ENCODE peak calls at places on chromosomes 1 and 21, in nine cellular contexts. M is lower leg skin, T is AG09309, P is fibroblast of lung, C is H1, I is GM06990, Z is fibroblast of pulmonary artery, Q is BE2C, U is GM12865. W is an unnamed sample.

GRCh38 chr1:165168466-165168865 is 188.0 kb downstream of the LMX1A start:
- DNase-seq in Q (no peak), U (no peak), C (no peak), I (no peak), M (no peak), T (no peak), Z (no peak), P (no peak), W (no peak)

GRCh38 chr1:10522324-10522860 is 47.6 kb downstream of the PEX14 start:
- DNase-seq in Z (no peak), I (no peak), M (no peak), T (no peak), U (no peak), C (no peak), Q (no peak), P (no peak), W (no peak)

GRCh38 chr21:45525153-45525909 is 16.9 kb downstream of the SLC19A1 start:
- DNase-seq in I (no peak), Z (no peak), P (no peak), C (no peak), T (no peak), Q (peak), M (peak), U (no peak), W (no peak)

GRCh38 chr1:203180611-203181330 is 5.1 kb upstream of the MYBPH start:
- DNase-seq in T (no peak), I (no peak), Z (no peak), M (no peak), U (no peak), P (no peak), C (no peak), Q (no peak), W (no peak)

GRCh38 chr1:10431065-10431730 is 965 bp downstream of the CENPS start:
- DNase-seq in P (peak), Z (no peak), C (no peak), U (peak), M (no peak), T (peak), Q (no peak), I (no peak), W (no peak)

GRCh38 chr21:21612446-21612845 is 614.2 kb downstream of the NCAM2 start:
- DNase-seq in T (no peak), C (peak), Z (peak), U (no peak), P (peak), M (no peak), I (no peak), Q (no peak), W (peak)

GRCh38 chr21:36705679-36706481 is 7.0 kb downstream of the SIM2 start:
- DNase-seq in Q (no peak), C (no peak), T (no peak), I (no peak), Z (no peak), U (no peak), P (no peak), M (peak), W (no peak)

GRCh38 chr1:241591317-241591716 is 48.9 kb downstream of the CHML start:
- DNase-seq in C (no peak), M (no peak), T (peak), Q (no peak), I (no peak), U (no peak), Z (no peak), P (peak), W (peak)

GRCh38 chr21:43361127-43361492 is 65.8 kb downstream of the SIK1 start:
- DNase-seq in C (no peak), Q (peak), M (no peak), U (peak), P (no peak), I (peak), Z (no peak), T (no peak), W (no peak)

GRCh38 chr21:29418813-29419212 is 120.1 kb downstream of the BACH1 start:
- DNase-seq in I (peak), T (no peak), Z (no peak), M (no peak), P (no peak), C (no peak), Q (no peak), U (peak), W (no peak)

GRCh38 chr1:236754525-236755210 is 40.4 kb upstream of the MTR start:
- DNase-seq in Q (no peak), T (no peak), I (no peak), Z (no peak), C (no peak), U (no peak), P (no peak), M (no peak), W (no peak)

GRCh38 chr1:1071486-1072298 is 2.4 kb downstream of the RNF223 start:
- DNase-seq in U (no peak), T (no peak), C (no peak), M (no peak), I (no peak), Q (no peak), P (no peak), Z (no peak), W (no peak)

GRCh38 chr1:38950553-38950952 is 8.9 kb upstream of the RHBDL2 start:
- DNase-seq in C (no peak), T (no peak), U (no peak), P (no peak), Z (no peak), Q (no peak), M (no peak), I (no peak), W (no peak)

GRCh38 chr1:25109527-25109926 is 122.8 kb downstream of the SYF2 start:
- DNase-seq in Z (no peak), Q (no peak), U (peak), C (no peak), T (no peak), P (no peak), M (no peak), I (no peak), W (no peak)

GRCh38 chr1:218284377-218284916 is 646 bp upstream of the RRP15 start:
- DNase-seq in Q (peak), M (no peak), U (no peak), I (no peak), P (no peak), C (no peak), T (no peak), Z (no peak), W (no peak)

GRCh38 chr1:11961230-11961629 is 19.0 kb upstream of the MFN2 start:
- DNase-seq in T (no peak), I (no peak), Q (no peak), Z (peak), C (no peak), M (no peak), P (no peak), U (no peak), W (no peak)

GRCh38 chr1:164240081-164240480 is 318.9 kb upstream of the PBX1 start:
- DNase-seq in Z (peak), T (no peak), Q (no peak), U (no peak), C (no peak), M (no peak), P (peak), I (no peak), W (no peak)

GRCh38 chr1:116710326-116711060 is 43.0 kb upstream of the IGSF3 start:
- DNase-seq in Z (no peak), P (no peak), T (no peak), M (no peak), Q (no peak), C (no peak), I (no peak), U (no peak), W (no peak)

GRCh38 chr1:224163311-224163710 is 19.7 kb upstream of the DEGS1 start:
- DNase-seq in C (no peak), U (no peak), T (no peak), Z (no peak), I (no peak), Q (no peak), P (no peak), M (no peak), W (no peak)

GRCh38 chr21:20377250-20377649 is 621.0 kb upstream of the NCAM2 start:
- DNase-seq in U (no peak), M (no peak), Z (no peak), I (no peak), P (no peak), Q (no peak), T (no peak), C (no peak), W (no peak)

GRCh38 chr1:225879521-225880209 is 2.5 kb downstream of the TMEM63A start:
- DNase-seq in I (no peak), U (no peak), Z (no peak), M (no peak), T (no peak), P (no peak), C (no peak), Q (no peak), W (no peak)

GRCh38 chr21:31473685-31474345 is 129.8 kb upstream of the TIAM1 start:
- DNase-seq in C (no peak), M (no peak), T (no peak), Z (peak), U (no peak), P (peak), I (no peak), Q (no peak), W (no peak)

GRCh38 chr1:235998812-235999211 is 66.1 kb downstream of the NID1 start:
- DNase-seq in I (peak), C (no peak), M (no peak), Z (no peak), Q (no peak), T (no peak), U (peak), P (peak), W (no peak)

DNA sequence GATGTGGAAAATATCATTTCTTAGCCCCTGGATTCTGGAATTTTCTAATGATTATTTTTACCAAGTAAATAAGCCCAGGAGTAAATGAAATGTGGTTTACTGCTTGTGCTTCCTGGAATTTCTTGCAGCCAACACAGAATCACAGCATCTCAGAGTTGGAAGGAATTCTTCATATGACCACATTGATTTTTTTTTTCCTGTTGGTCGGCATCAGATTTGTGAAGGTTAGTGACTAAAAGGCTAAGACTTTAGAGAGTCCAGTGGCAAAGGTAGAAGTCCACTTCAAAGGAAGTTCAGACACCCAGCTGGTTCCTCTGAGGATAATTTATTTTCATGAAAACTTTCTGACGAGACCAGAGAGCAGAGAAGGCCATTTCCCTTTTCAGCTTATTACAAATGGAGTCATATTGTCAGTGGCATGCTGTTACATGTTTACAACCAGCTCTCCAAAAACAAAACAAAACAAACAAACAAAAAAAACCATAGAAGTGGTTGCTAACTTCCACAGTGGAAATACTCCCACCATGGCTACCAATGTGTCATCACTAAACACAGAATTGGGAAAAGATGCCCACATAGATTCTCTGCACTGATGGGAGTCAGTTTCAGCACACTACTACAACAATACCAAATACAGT is 77.2 kb upstream of the CDC42BPA start:
- DNase-seq in P (peak), U (no peak), M (no peak), I (no peak), C (no peak), Z (no peak), Q (no peak), T (no peak), W (no peak)
- TF ChIP-seq CTCF in P (no peak), U (no peak), M (no peak), I (no peak), C (no peak), Z (no peak), Q (no peak), T (no peak), W (no peak)

DNA sequence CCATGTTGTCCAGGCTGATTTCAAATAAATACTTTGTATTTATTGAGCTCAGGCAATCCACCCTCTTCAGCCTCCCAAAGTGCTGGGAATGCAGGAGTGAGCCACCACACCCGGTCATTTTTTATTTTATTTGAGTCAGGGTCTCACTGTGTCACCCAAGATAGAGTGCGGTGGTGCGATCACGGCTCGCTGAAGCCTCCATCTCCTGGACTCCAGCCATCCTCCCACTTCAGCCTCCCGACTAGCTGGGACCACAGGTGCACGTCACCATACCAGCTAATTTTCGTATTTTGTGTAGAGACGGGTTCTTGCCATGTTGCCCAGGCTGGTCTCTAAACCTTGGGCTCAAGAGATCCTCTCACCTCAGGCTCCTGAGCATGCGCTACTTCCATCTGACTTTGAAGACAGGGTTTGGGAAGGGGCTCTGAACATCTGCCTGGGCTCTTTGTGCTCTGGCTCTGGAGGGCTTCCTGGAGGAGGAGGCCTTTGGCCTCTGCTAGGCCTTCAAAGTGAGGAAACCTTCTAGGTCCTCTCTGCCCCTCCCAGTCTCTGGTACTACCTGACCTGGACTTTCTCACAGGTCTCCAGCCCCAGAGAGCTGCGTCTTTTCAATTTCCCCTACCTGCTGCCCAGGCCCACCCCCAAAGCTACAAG is 5.8 kb downstream of the HSPB7 start:
- DNase-seq in I (no peak), Q (no peak), C (no peak), T (no peak), Z (no peak), U (no peak), M (no peak), P (no peak), W (no peak)
- H3K4me3 ChIP-seq in I (no peak), Q (no peak), C (no peak), T (no peak), Z (no peak), U (peak), M (no peak), P (no peak), W (no peak)

DNA sequence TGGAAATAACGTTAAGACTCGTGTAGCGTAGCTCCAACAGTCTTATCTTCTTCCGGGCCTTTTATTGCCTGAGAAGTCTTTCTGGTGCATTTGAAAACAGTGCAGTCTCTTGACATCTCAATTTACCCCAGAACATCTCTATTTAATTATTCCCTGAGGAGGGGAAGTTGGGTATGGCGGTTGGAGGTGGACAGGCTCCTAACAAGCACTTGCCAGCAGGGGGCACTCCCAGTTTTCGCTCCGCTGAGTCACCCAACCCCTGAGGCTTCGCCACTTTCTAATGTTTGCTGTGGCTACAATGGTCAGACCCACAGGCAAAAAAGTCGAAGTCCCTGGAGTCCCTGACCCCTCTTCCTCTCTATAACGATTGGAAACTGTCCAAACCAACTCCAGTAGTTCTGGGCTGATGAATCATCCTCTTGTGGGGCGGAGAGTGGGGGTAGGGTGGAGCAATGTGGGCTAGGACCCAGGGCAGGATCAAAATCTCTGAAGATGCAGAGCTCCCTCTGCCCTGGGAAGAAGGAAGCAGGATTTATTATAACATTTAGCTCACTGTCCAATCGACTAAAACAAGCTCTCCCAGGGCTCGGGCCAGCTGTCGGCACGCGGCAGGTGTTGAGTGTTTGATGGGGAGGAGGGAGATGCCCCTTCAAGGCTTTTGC is 85.5 kb downstream of the BRINP2 start:
- DNase-seq in P (peak), T (peak), M (no peak), U (peak), Q (peak), C (peak), Z (peak), I (no peak), W (no peak)
- TF ChIP-seq CTCF in P (peak), T (peak), M (no peak), U (peak), Q (peak), C (peak), Z (peak), I (peak), W (peak)

GRCh38 chr1:112904831-112905227 is 51.2 kb downstream of the SLC16A1 start:
- DNase-seq in U (no peak), Z (no peak), M (peak), C (no peak), P (no peak), Q (no peak), I (no peak), T (no peak), W (no peak)

GRCh38 chr1:112905420-112906154 is 50.4 kb downstream of the SLC16A1 start:
- DNase-seq in I (no peak), T (no peak), Q (no peak), Z (peak), C (no peak), U (no peak), M (peak), P (no peak), W (no peak)

GRCh38 chr1:112911506-112911905 is 44.5 kb downstream of the SLC16A1 start:
- DNase-seq in U (no peak), Z (no peak), C (no peak), T (no peak), P (no peak), Q (no peak), I (no peak), M (no peak), W (no peak)

GRCh38 chr1:112906155-112906698 is 49.8 kb downstream of the SLC16A1 start:
- DNase-seq in M (peak), I (no peak), C (no peak), Z (no peak), U (no peak), P (peak), Q (no peak), T (no peak), W (no peak)

GRCh38 chr1:112909847-112910246 is 46.1 kb downstream of the SLC16A1 start:
- DNase-seq in T (no peak), C (no peak), I (no peak), Z (no peak), M (no peak), U (no peak), Q (no peak), P (no peak), W (no peak)
- H3K4me3 ChIP-seq in T (no peak), C (no peak), I (no peak), Z (no peak), M (no peak), U (no peak), Q (no peak), P (no peak), W (no peak)

DNA sequence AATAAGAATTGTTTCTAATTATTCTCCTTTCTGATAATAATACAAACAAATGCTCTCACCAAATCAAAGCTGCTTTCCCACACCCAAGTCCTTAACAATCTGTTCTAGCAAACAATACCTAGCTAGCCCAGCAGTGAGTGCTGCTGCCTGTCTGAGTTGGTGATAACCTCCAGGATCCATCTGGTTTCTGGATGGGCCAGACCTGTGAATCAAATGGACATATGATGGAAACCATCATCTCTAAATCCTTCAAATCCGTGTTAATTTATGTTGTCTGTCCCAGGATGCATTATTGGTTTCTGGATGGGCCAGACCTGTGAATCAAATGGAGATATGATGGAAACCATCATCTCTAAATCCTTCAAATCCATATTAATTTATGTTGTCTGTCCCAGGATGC is 1230.0 kb downstream of the AMY1C start:
- DNase-seq in U (no peak), T (no peak), Q (peak), C (no peak), I (no peak), P (no peak), M (no peak), Z (no peak), W (no peak)
- TF ChIP-seq CTCF in U (no peak), T (no peak), Q (peak), C (no peak), I (no peak), P (no peak), M (no peak), Z (no peak), W (no peak)

GRCh38 chr1:158685068-158685467 is 1.4 kb downstream of the SPTA1 start:
- DNase-seq in U (no peak), Z (no peak), C (no peak), T (no peak), Q (no peak), M (no peak), I (no peak), P (no peak), W (no peak)
- H3K4me3 ChIP-seq in U (no peak), Z (no peak), C (no peak), T (no peak), Q (no peak), M (no peak), I (no peak), P (no peak), W (no peak)